ENCODE peak calls at places on chromosomes 4 and X, in ten cellular contexts. Z is left ventricle myocardium inferior, W is ovary, O is lower lobe of right lung, M is dorsolateral prefrontal cortex, V is cardiac muscle cell, Q is fibroblast of mammary gland, E is fibroblast of pulmonary artery, S is mucosa of descending colon, J is AG04449. X is an unnamed sample.

GRCh38 chr4:16663722-16664121 is 234.7 kb downstream of the LDB2 start:
- DNase-seq in Z (no peak), W (no peak), O (no peak), M (no peak), V (peak; percentile 49), Q (peak; percentile 41), E (peak; percentile 46), S (no peak), J (no peak), X (no peak)

GRCh38 chr4:182294436-182294835 is 51.2 kb downstream of the TENM3 start:
- DNase-seq in Z (no peak), W (no peak), O (no peak), M (no peak), V (peak; percentile 78), Q (no peak), E (peak; percentile 51), S (no peak), J (no peak), X (no peak)

GRCh38 chrX:110268875-110269274 is 49.0 kb downstream of the AMMECR1 start:
- DNase-seq in Z (no peak), W (no peak), O (no peak), M (no peak), V (no peak), Q (no peak), E (peak; percentile 20), S (no peak), J (no peak), X (no peak)

GRCh38 chrX:83186632-83187031 is 321.5 kb upstream of the POU3F4 start:
- DNase-seq in Z (no peak), W (no peak), O (no peak), M (no peak), V (no peak), Q (no peak), E (no peak), S (no peak), J (no peak), X (no peak)

GRCh38 chrX:153491351-153492152 is 3.2 kb upstream of the BGN start:
- DNase-seq in Z (no peak), W (no peak), O (no peak), M (no peak), V (no peak), Q (no peak), E (no peak), S (no peak), J (no peak), X (no peak)

GRCh38 chr4:53508446-53508845 is 82.8 kb downstream of the LNX1 start:
- DNase-seq in Z (no peak), W (no peak), O (no peak), M (no peak), V (peak; percentile 84), Q (peak; percentile 96), E (peak; percentile 80), S (no peak), J (peak; percentile 71), X (no peak)

GRCh38 chrX:150868625-150869024 is 29.8 kb downstream of the CD99L2 start:
- DNase-seq in Z (no peak), W (no peak), O (no peak), M (no peak), V (no peak), Q (no peak), E (no peak), S (no peak), J (peak; percentile 21), X (no peak)

GRCh38 chr4:156945532-156945931 is 26.1 kb downstream of the PDGFC start:
- DNase-seq in Z (no peak), W (no peak), O (no peak), M (no peak), V (no peak), Q (peak; percentile 59), E (no peak), S (no peak), J (no peak), X (no peak)

GRCh38 chr4:121484633-121485032 is 103.8 kb upstream of the QRFPR start:
- DNase-seq in Z (no peak), W (no peak), O (peak; percentile 56), M (no peak), V (peak; percentile 81), Q (peak; percentile 72), E (peak; percentile 78), S (no peak), J (peak; percentile 7), X (no peak)

GRCh38 chr4:130368668-130369067 is 1272.7 kb downstream of the C4orf33 start:
- DNase-seq in Z (no peak), W (no peak), O (no peak), M (no peak), V (no peak), Q (no peak), E (no peak), S (no peak), J (no peak), X (no peak)

GRCh38 chrX:21975827-21976226 is 35.3 kb downstream of the SMS start:
- DNase-seq in Z (no peak), W (no peak), O (no peak), M (no peak), V (peak; percentile 71), Q (peak; percentile 76), E (peak; percentile 80), S (no peak), J (no peak), X (no peak)

GRCh38 chr4:104989363-104989762 is 157.3 kb upstream of the TET2 start:
- DNase-seq in Z (no peak), W (no peak), O (no peak), M (no peak), V (peak; percentile 8), Q (peak; percentile 47), E (peak; percentile 45), S (no peak), J (no peak), X (no peak)

GRCh38 chr4:32140636-32141035 is 1420.5 kb downstream of the PCDH7 start:
- DNase-seq in Z (no peak), W (no peak), O (no peak), M (no peak), V (peak; percentile 80), Q (peak; percentile 61), E (peak; percentile 86), S (no peak), J (no peak), X (no peak)

GRCh38 chrX:100905620-100906019 is 23.1 kb downstream of the XKRX start:
- DNase-seq in Z (no peak), W (no peak), O (no peak), M (no peak), V (no peak), Q (no peak), E (no peak), S (no peak), J (no peak), X (no peak)

GRCh38 chr4:126583509-126583908 is 1049.2 kb upstream of the INTU start:
- DNase-seq in Z (no peak), W (no peak), O (no peak), M (no peak), V (peak; percentile 21), Q (peak; percentile 30), E (peak; percentile 52), S (no peak), J (no peak), X (no peak)

GRCh38 chrX:63918611-63919010 is 133.6 kb upstream of the ARHGEF9 start:
- DNase-seq in Z (no peak), W (no peak), O (no peak), M (no peak), V (no peak), Q (peak; percentile 31), E (no peak), S (no peak), J (no peak), X (no peak)
- TF ChIP-seq CTCF in Z (no peak), W (no peak), O (no peak), M (no peak), V (no peak), Q (no peak), E (no peak), S (no peak), J (no peak), X (no peak)

DNA sequence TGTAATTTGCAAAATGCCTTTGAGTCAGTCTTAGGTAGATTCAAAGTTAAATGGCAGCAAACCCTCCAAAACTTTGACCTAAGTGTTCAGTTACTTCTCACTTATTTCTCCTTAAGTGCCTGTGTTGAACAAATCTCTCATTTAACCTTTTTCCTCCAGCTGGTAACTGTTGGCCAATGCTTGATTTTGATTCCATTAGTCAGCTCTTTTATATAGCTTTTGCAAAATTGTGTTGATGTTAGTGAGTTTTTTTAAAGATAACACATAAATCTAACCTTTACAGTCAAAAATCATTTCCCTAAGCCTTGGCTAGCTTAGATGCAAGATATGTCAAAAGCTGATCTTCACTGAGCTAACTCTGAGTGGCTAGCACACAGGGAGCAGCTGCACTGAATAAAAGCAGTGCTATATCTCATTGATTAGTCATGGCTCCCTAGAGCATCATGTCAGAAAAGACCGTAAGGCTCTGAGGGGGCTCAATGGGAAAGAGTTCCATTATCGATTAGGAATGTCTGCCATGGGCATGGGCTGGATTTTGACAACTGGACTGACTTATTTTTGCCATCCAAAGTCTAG is 78.7 kb downstream of the PPARGC1A start:
- DNase-seq in Z (no peak), W (no peak), O (no peak), M (no peak), V (no peak), Q (peak; percentile 69), E (no peak), S (no peak), J (no peak), X (no peak)
- H3K4me3 ChIP-seq in Z (no peak overlapping the region), W (no peak overlapping the region), O (no peak overlapping the region), M (no peak overlapping the region), V (no peak overlapping the region), Q (no peak overlapping the region), E (no peak overlapping the region), S (no peak overlapping the region), J (no peak overlapping the region), X (no peak overlapping the region)

DNA sequence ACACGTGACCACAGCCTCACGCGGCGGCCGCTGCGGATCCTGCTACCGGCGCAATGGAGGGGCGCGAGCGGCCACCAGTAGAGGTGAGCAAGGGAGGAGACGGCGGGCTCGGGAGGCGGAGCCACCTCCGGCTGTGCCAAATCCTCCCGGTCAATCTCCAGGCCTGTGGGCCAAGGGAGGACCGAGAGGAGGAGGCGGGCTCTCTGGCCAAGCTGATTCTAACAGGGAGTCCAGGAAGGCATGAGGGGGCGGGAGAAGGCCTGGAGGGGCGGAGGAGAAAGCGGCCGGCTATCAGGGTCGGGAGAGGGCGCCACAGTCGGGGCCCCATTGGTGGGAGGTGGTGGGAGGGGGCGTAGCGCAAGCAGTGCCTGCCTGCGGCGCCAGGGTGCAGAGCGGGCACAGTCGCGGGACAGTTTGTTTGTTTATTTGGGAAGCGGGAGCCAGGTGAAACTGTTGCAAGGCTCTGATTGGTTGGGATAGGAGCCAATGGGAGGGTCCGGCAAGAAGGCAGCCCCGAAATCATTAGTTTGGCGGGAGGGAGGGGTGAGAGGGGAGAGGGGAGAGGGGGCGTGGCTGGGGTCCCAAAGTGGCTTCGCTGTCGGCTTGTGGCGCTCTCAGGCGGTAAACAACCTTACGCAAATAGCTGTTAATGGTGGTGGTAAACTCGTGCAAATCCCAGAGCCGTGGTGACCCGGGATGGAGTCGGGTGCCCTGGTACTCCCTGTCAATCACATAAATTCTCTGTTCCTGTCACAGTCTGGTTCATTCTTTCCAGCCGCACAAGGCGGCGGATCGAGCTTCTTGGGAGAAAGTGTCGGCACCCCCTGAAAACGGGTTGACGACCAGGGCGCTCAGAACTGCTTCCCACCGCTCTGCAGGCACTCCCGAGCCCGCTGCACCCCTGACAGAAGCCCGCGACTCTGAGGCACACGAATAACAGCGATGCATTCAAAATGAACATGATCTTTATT is at the start of gene IRS4:
- DNase-seq in Z (no peak), W (peak; percentile 73), O (peak; percentile 37), M (no peak), V (peak; percentile 27), Q (peak; percentile 2), E (peak; percentile 11), S (no peak), J (no peak), X (no peak)
- TF ChIP-seq CTCF in Z (no peak), W (no peak), O (no peak), M (no peak), V (no peak), Q (no peak), E (no peak), S (no peak), J (no peak), X (no peak)

GRCh38 chr4:98656443-98656842 is 2.0 kb downstream of the TSPAN5 start:
- DNase-seq in Z (no peak), W (no peak), O (no peak), M (no peak), V (no peak), Q (no peak), E (no peak), S (no peak), J (no peak), X (no peak)
- H3K4me3 ChIP-seq in Z (peak overlapping the region; percentile 74), W (peak overlapping the region; percentile 84), O (no peak overlapping the region), M (peak overlapping the region; percentile 76), V (peak overlapping the region; percentile 83), Q (peak overlapping the region; percentile 97), E (peak overlapping the region; percentile 92), S (no peak overlapping the region), J (peak overlapping the region; percentile 92), X (peak overlapping the region; percentile 78)

X was measured in tibial artery.